ENCODE peak calls at places on chromosome 21, in five cellular contexts. O, I, U, F and J are unnamed samples.

GRCh38 chr21:44934797-44935532 is 4.9 kb upstream of the SLX9 start:
- DNase-seq in F (no peak), I (no peak), U (no peak), O (peak; percentile 69), J (no peak)

GRCh38 chr21:42593007-42593814 is 60.2 kb upstream of the PDE9A start:
- DNase-seq in I (peak; percentile 37), F (peak; percentile 65), O (no peak), U (peak; percentile 40), J (peak; percentile 54)

GRCh38 chr21:40516336-40516735 is 330.6 kb downstream of the DSCAM start:
- DNase-seq in F (no peak), I (no peak), O (no peak), U (peak; percentile 1), J (peak; percentile 80)

GRCh38 chr21:43194303-43195130 is 25.7 kb downstream of the CRYAA start:
- DNase-seq in I (no peak), O (peak; percentile 38), U (no peak), F (no peak), J (no peak)

GRCh38 chr21:42495765-42496119 is 282 bp downstream of the RSPH1 start:
- DNase-seq in F (peak; percentile 58), U (no peak), I (no peak), O (no peak), J (no peak)

GRCh38 chr21:35556536-35556935 is 503.8 kb downstream of the SETD4 start:
- DNase-seq in I (no peak), O (no peak), U (no peak), F (no peak), J (no peak)

GRCh38 chr21:39518845-39519205 is 67.1 kb downstream of the SH3BGR start:
- DNase-seq in U (no peak), I (no peak), O (no peak), F (no peak), J (no peak)

GRCh38 chr21:45363921-45364463 is 41.0 kb upstream of the COL18A1 start:
- DNase-seq in F (peak; percentile 98), O (peak; percentile 94), U (no peak), I (no peak), J (no peak)

GRCh38 chr21:42105916-42106315 is 34.8 kb downstream of the UMODL1 start:
- DNase-seq in I (no peak), F (no peak), U (no peak), O (no peak), J (no peak)

GRCh38 chr21:28113718-28114117 is 879.0 kb downstream of the LTN1 start:
- DNase-seq in U (no peak), I (no peak), F (no peak), O (no peak), J (no peak)

GRCh38 chr21:33987461-33987860 is 71.9 kb upstream of the ATP5PO start:
- DNase-seq in O (no peak), U (no peak), F (no peak), I (no peak), J (no peak)

GRCh38 chr21:42862774-42863503 is 16.4 kb downstream of the WDR4 start:
- DNase-seq in F (peak; percentile 31), U (no peak), I (no peak), O (no peak), J (no peak)

GRCh38 chr21:45256021-45256911 is 31.4 kb downstream of the POFUT2 start:
- DNase-seq in U (no peak), F (no peak), I (no peak), O (no peak), J (no peak)

GRCh38 chr21:42321231-42321630 is 6.0 kb upstream of the TFF3 start:
- DNase-seq in O (no peak), F (no peak), U (no peak), I (no peak), J (no peak)

GRCh38 chr21:36709030-36709867 is 10.3 kb downstream of the SIM2 start:
- DNase-seq in I (no peak), U (no peak), F (no peak), O (peak; percentile 74), J (no peak)

GRCh38 chr21:35179990-35180557 is 131.0 kb upstream of the RUNX1 start:
- DNase-seq in F (peak; percentile 46), I (no peak), U (no peak), O (no peak), J (no peak)

GRCh38 chr21:43209575-43210453 is 41.0 kb downstream of the CRYAA start:
- DNase-seq in U (no peak), I (no peak), O (peak; percentile 71), F (no peak), J (no peak)

GRCh38 chr21:45922648-45923047 is 58.9 kb upstream of the COL6A1 start:
- DNase-seq in F (no peak), U (no peak), O (no peak), I (no peak), J (no peak)

GRCh38 chr21:36005018-36005417 is 55.3 kb downstream of the SETD4 start:
- DNase-seq in I (no peak), O (no peak), U (no peak), F (no peak), J (no peak)